ENCODE peak calls at places on chromosomes 5 and 9, in four cellular contexts. E, A, J and H are unnamed samples.

GRCh38 chr5:57696906-57697590 is 214.4 kb upstream of the ACTBL2 start:
- DNase-seq in A (no peak), E (no peak), J (no peak), H (no peak)

GRCh38 chr9:131984564-131984963 is 95.1 kb downstream of the MED27 start:
- DNase-seq in J (no peak), A (no peak), E (no peak), H (no peak)

GRCh38 chr9:128715436-128715750 is 8.5 kb downstream of the ZDHHC12 start:
- DNase-seq in A (no peak), E (no peak), J (no peak), H (no peak)

GRCh38 chr5:75320341-75320740 is 16.7 kb upstream of the HMGCR start:
- DNase-seq in J (no peak), A (no peak), E (no peak), H (no peak)

GRCh38 chr9:116749176-116749575 is 62.1 kb downstream of the TRIM32 start:
- DNase-seq in E (no peak), J (no peak), A (no peak), H (no peak)

GRCh38 chr5:14447958-14448881 is 133.4 kb upstream of the OTULINL start:
- DNase-seq in E (peak), J (no peak), A (no peak), H (no peak)

GRCh38 chr5:88374391-88374790 is 105.7 kb upstream of the TMEM161B start:
- DNase-seq in E (no peak), J (no peak), A (no peak), H (no peak)

GRCh38 chr5:57828221-57828620 is 345.6 kb upstream of the ACTBL2 start:
- DNase-seq in E (no peak), J (no peak), A (no peak), H (no peak)

GRCh38 chr5:132663771-132664695 is 6.1 kb downstream of the IL13 start:
- DNase-seq in J (no peak), A (peak), E (peak), H (no peak)

GRCh38 chr5:176778921-176779465 is 31.4 kb upstream of the UNC5A start:
- DNase-seq in A (peak), J (no peak), E (no peak), H (no peak)

GRCh38 chr5:135735831-135736230 is 98.6 kb upstream of the SLC25A48 start:
- DNase-seq in A (no peak), J (no peak), E (no peak), H (no peak)

GRCh38 chr5:89065919-89066318 is 182.9 kb upstream of the MEF2C start:
- DNase-seq in A (no peak), J (no peak), E (no peak), H (no peak)

GRCh38 chr5:149240354-149240998 is 31.2 kb upstream of the AFAP1L1 start:
- DNase-seq in E (no peak), J (no peak), A (peak), H (no peak)

GRCh38 chr5:145341842-145342241 is 493.3 kb downstream of the PRELID2 start:
- DNase-seq in A (no peak), J (no peak), E (no peak), H (no peak)

GRCh38 chr9:89626741-89627265 is 22.0 kb downstream of the GADD45G start:
- DNase-seq in J (no peak), E (no peak), A (no peak), H (no peak)

GRCh38 chr5:97541864-97542263 is 358.8 kb upstream of the RIOK2 start:
- DNase-seq in J (no peak), E (no peak), A (no peak), H (no peak)

GRCh38 chr9:133372144-133372543 is 3.7 kb downstream of the SURF4 start:
- DNase-seq in J (peak), A (no peak), E (no peak), H (no peak)

GRCh38 chr9:128702949-128703615 is 779 bp downstream of the PKN3 start:
- DNase-seq in J (no peak), A (peak), E (no peak), H (peak)

GRCh38 chr9:136903041-136903554 is 16.8 kb downstream of the TRAF2 start:
- DNase-seq in J (peak), E (peak), A (peak), H (no peak)

GRCh38 chr9:113164536-113165300 is 13.9 kb downstream of the SLC31A2 start:
- DNase-seq in J (peak), E (peak), A (no peak), H (no peak)

DNA sequence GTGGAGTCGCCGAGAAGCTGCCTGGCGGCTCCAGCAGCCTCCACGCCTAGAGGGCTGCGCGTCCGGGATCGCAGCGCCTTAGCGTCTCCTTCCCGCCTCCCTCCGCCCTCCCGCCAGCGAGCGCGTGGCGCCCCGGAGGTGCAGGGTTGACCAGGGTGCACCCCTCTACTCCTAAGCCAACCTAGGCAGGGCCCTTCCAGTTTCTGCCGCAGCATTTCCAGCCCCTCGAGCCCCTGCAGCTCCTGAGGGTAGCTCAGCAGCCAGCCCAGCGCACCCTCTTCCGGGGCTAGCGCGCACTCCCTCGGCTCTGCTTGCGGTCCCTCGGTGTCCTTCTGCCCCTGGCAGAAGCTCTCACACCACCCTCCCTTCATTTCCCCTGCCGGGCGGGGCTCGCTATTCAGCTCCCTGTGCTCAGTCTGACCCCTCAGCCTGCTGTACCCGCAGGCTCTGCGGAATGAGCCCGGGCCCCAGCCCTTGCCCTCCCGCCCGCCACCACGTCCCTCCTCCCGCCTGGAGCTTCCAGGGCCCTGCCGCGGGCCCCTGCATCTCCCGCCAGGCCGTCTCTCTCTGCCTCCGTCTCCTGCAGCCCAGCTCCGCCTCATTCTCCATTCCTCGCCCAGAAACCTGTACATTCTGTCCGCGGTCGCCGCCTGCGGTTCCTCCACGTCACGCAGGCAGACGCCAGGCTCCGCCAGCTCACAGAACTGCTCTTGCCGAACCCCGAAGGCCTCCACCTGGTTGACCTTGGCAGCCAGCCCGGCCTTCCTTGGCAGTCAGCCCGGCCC is 61.8 kb downstream of the SPATA31C2 start:
- DNase-seq in A (peak), E (peak), J (peak), H (no peak)
- TF ChIP-seq CTCF in A (no peak), E (no peak), J (peak), H (no peak)

DNA sequence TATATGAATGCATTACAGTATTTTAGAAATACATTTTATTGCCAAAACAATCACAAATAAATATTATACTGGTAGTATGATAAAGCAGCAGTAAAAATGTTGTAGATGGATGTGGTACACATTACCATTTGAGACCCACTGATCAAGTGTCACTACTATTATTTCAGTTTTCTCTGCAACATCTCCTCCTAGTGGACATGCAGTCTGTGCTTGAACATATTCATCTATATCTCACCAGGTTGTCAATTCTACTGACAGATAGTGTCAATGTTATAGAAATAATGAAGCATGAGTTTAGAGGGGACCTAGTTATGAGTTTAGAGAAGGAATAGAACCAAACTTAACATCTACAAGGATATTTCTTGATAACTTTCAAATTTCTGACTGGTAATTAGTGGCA is 39.2 kb upstream of the ELOVL7 start:
- DNase-seq in A (no peak), E (peak), J (no peak), H (no peak)
- TF ChIP-seq CTCF in A (no peak), E (peak), J (no peak), H (no peak)

GRCh38 chr5:168438349-168438748 is 47.9 kb upstream of the RARS1 start:
- DNase-seq in J (no peak), A (no peak), E (no peak), H (no peak)
- TF ChIP-seq CTCF in J (no peak), A (no peak), E (no peak), H (no peak)

GRCh38 chr5:65037845-65038815 is 269.4 kb downstream of the CWC27 start:
- DNase-seq in E (no peak), J (no peak), A (no peak), H (no peak)

GRCh38 chr5:65032250-65032649 is 263.5 kb downstream of the CWC27 start:
- DNase-seq in J (peak), A (no peak), E (peak), H (no peak)

GRCh38 chr5:65034029-65034781 is 265.5 kb downstream of the CWC27 start:
- DNase-seq in J (peak), A (peak), E (no peak), H (no peak)

GRCh38 chr5:65034782-65035181 is 266.1 kb downstream of the CWC27 start:
- DNase-seq in J (no peak), A (peak), E (no peak), H (no peak)

DNA sequence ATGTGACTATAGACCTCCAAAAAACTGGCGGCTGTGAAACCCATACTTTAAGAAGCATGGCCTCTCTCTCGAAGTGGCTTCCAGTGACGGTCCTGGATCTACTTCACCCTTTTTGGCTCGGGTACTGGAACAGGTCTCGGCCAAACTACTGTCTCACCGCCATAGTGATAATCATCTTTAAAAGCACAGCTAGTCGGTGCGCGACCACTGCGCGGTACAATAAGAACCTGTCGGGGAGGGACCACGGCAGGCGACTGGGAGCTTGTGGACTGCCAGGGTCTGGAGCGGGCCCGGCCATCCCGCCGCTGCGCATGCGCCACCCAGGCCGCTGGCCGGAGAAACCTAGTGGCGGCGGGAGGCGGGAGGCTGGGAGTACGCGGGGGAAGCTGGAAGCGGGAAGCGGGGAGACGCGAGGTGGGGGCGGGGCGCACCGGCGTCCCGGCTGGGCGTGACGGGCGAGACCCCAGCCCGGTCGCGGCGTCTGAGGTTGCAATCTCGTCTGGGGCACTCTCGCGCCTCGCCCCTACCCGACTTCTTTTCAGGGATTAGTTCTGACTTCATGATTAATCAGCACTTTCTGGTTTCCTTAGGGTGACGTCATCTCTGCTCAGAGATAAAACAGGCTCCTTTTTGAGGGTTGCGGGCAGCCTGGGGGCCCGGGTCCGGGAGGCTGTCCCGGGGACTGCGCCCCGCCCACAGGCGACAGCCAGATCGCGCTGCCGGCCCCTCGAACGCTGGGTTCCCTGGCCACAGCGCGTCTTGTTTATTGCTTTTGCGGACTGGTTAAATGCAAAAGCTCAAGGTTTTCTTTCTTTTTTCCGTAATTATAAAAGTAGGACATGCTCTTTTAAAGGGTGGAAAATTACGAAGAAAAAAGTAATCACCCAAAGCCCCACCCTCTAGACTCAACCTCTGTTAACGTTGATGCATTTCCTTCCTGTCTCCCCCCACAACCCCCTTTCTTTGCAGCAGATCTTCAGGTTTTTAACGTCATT is 266.8 kb downstream of the CWC27 start:
- DNase-seq in J (peak), A (peak), E (peak), H (peak)
- TF ChIP-seq CTCF in J (peak), A (no peak), E (no peak), H (no peak)

DNA sequence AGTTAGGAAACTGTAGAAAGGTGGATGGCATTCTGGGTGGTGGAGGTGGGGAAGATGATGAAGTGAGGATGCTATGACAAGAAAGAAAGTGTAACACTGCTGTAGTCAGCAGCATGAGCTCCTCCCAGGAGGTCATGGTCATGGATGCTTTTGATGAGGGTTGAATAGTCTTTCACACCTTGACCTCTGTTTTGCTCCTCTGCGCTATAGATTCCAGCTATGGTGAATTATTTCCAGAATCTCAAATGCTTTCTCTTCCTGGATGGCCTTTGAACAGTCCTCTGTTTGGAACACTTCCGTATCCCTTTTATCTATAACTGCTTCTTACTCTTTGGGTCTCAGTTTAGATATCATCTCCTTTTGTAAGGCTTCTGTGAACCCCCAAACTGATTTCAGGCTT is 165.9 kb upstream of the PPP1R2B start:
- DNase-seq in E (no peak), A (no peak), J (no peak), H (no peak)
- TF ChIP-seq CTCF in E (no peak), A (no peak), J (no peak), H (no peak)

GRCh38 chr5:179730852-179731251 is 1.8 kb upstream of the MAML1 start:
- DNase-seq in J (no peak), A (no peak), E (peak), H (no peak)

GRCh38 chr5:179732918-179733763 is 519 bp downstream of the MAML1 start:
- DNase-seq in A (peak), J (peak), E (peak), H (no peak)

GRCh38 chr5:179730356-179730755 is 2.3 kb upstream of the MAML1 start:
- DNase-seq in A (no peak), E (no peak), J (no peak), H (no peak)

GRCh38 chr5:179732412-179732917 is at the start of gene MAML1:
- DNase-seq in J (peak), E (peak), A (peak), H (peak)

DNA sequence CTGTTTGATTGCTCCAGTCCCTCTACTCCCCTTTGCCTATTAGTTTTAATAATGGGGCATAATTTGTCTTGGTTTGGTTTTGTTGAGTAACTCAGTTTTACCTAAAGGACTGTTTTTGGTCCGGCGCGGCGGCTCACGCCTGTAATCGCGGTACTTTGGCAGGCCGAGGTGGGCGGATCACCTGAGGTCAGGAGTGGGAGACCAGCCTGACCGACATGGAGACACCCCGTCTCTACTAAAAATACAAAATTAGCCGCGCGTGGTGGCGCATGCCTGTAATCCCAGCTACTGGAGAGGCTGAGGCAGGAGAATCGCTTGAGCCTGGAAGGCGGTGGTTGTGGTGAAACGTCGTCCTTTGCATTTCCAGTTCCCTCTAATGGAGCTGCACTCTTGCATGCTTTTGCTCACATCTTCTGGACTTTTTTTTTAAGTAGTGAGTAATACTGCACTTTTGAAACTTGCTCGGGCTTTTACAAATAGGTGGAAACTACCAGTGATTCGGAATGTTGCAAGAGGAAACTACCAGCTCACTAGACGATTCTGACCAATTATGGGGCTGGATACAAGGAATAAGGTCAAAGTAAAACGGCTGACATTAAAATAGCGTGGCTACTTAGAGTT is 721 bp upstream of the MAML1 start:
- DNase-seq in E (peak), A (peak), J (peak), H (peak)
- TF ChIP-seq CTCF in E (no peak), A (no peak), J (no peak), H (no peak)

GRCh38 chr5:159947708-159948358 is 31.6 kb downstream of the ADRA1B start:
- DNase-seq in E (peak), A (no peak), J (no peak), H (no peak)

GRCh38 chr5:159951834-159952233 is 35.6 kb downstream of the ADRA1B start:
- DNase-seq in A (no peak), J (no peak), E (no peak), H (no peak)

GRCh38 chr5:159953609-159954008 is 37.3 kb downstream of the ADRA1B start:
- DNase-seq in E (no peak), J (no peak), A (no peak), H (no peak)

GRCh38 chr5:159955056-159955624 is 38.9 kb downstream of the ADRA1B start:
- DNase-seq in A (no peak), J (no peak), E (no peak), H (no peak)

GRCh38 chr5:159951387-159951786 is 35.1 kb downstream of the ADRA1B start:
- DNase-seq in J (no peak), E (no peak), A (no peak), H (no peak)
- TF ChIP-seq CTCF in J (no peak), E (peak), A (no peak), H (no peak)

DNA sequence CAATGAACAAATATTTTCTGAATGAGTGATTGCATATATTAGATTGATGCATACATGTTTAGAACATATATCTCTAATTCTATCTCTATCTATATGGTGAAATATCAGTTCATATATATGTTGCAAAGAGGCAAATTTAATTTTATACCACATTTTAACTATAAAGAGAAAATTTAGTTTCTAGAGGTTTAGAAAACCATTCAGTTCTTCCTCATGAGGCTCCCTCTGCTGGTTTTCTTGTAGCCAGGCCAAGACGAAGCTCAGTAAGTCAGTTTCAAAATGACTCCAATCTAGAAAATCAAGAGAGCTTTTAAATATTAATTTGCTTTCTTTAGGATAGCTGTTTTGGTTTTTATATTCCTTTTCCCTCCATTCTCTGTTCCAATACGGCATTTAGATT is 312.1 kb downstream of the TMEM232 start:
- DNase-seq in E (peak), J (no peak), A (no peak), H (no peak)
- TF ChIP-seq CTCF in E (peak), J (peak), A (no peak), H (no peak)